ENCODE peak calls at places on chromosomes 3 and 15, in four cellular contexts. M is effector memory CD4-positive, alpha-beta T cell; S is GM13976; P is esophagus muscularis mucosa. Y is an unnamed sample.

GRCh38 chr3:13884851-13885703 is 5.2 kb upstream of the WNT7A start:
- DNase-seq in M (peak), S (peak), P (peak), Y (peak)

GRCh38 chr3:183392166-183393034 is 36.0 kb downstream of the MCF2L2 start:
- DNase-seq in M (no peak), S (no peak), P (no peak), Y (no peak)

GRCh38 chr15:85772668-85773067 is 22.1 kb downstream of the KLHL25 start:
- DNase-seq in M (no peak), S (no peak), P (no peak), Y (no peak)

GRCh38 chr3:56915969-56916586 is 114.3 kb upstream of the ARHGEF3 start:
- DNase-seq in M (peak), S (peak), P (no peak), Y (peak)

GRCh38 chr3:171163724-171164465 is 137.4 kb upstream of the SLC2A2 start:
- DNase-seq in M (no peak), S (no peak), P (no peak), Y (no peak)

GRCh38 chr3:183038764-183039163 is 58.4 kb upstream of the DCUN1D1 start:
- DNase-seq in M (no peak), S (no peak), P (no peak), Y (no peak)

GRCh38 chr3:77917225-77917624 is 877.3 kb downstream of the ROBO2 start:
- DNase-seq in M (no peak), S (no peak), P (no peak), Y (no peak)

GRCh38 chr3:4303187-4304123 is at the start of gene SETMAR:
- DNase-seq in M (peak), S (peak), P (peak), Y (peak)

GRCh38 chr15:92158426-92158825 is 235.3 kb upstream of the ST8SIA2 start:
- DNase-seq in M (peak), S (no peak), P (no peak), Y (peak)

GRCh38 chr15:45456212-45457106 is 66.1 kb downstream of the SLC30A4 start:
- DNase-seq in M (peak), S (peak), P (no peak), Y (peak)

GRCh38 chr3:134929976-134930375 is 134.9 kb downstream of the EPHB1 start:
- DNase-seq in M (no peak), S (no peak), P (no peak), Y (no peak)

GRCh38 chr15:65638681-65639089 is 16.9 kb downstream of the SLC24A1 start:
- DNase-seq in M (no peak), S (peak), P (no peak), Y (peak)

GRCh38 chr3:30467596-30468238 is 138.7 kb upstream of the TGFBR2 start:
- DNase-seq in M (no peak), S (no peak), P (no peak), Y (no peak)

GRCh38 chr3:54003136-54003535 is 111.5 kb upstream of the SELENOK start:
- DNase-seq in M (no peak), S (no peak), P (no peak), Y (no peak)

GRCh38 chr3:72753495-72753894 is 94.8 kb downstream of the SHQ1 start:
- DNase-seq in M (no peak), S (no peak), P (no peak), Y (no peak)

GRCh38 chr15:28942521-28943035 is 56.8 kb downstream of the APBA2 start:
- DNase-seq in M (no peak), S (no peak), P (no peak), Y (no peak)

GRCh38 chr3:192917508-192918274 is at the start of gene MB21D2:
- DNase-seq in M (peak), S (peak), P (peak), Y (peak)

GRCh38 chr3:173599673-173600072 is 202.1 kb downstream of the NLGN1 start:
- DNase-seq in M (no peak), S (no peak), P (no peak), Y (no peak)

GRCh38 chr3:197302696-197303341 is 4.4 kb upstream of the DLG1 start:
- DNase-seq in M (no peak), S (no peak), P (no peak), Y (no peak)

GRCh38 chr15:92903588-92903955 is 3.4 kb downstream of the CHD2 start:
- DNase-seq in M (no peak), S (no peak), P (no peak), Y (no peak)

GRCh38 chr15:77022646-77023575 is 28.0 kb downstream of the PSTPIP1 start:
- DNase-seq in M (no peak), S (no peak), P (no peak), Y (no peak)

GRCh38 chr15:38195191-38195901 is 57.3 kb upstream of the SPRED1 start:
- DNase-seq in M (no peak), S (no peak), P (no peak), Y (no peak)

GRCh38 chr15:55764398-55764797 is 21.4 kb upstream of the PRTG start:
- DNase-seq in M (no peak), S (no peak), P (no peak), Y (no peak)

GRCh38 chr15:90412356-90413194 is 24.5 kb downstream of the IQGAP1 start:
- DNase-seq in M (no peak), S (no peak), P (no peak), Y (no peak)

GRCh38 chr15:48757661-48758060 is 53.2 kb downstream of the CEP152 start:
- DNase-seq in M (no peak), S (no peak), P (no peak), Y (no peak)

GRCh38 chr15:35141743-35142356 is 56.8 kb upstream of the NANOGP8 start:
- DNase-seq in M (no peak), S (no peak), P (no peak), Y (no peak)